ENCODE peak calls at places on chromosomes 4 and X, in eight cellular contexts. G, N, E, O, V, H, Y and X are unnamed samples.

GRCh38 chr4:78938474-78938867 is 767 bp downstream of the PAQR3 start:
- DNase-seq in G (no peak), N (no peak), E (no peak), O (no peak), V (no peak), H (no peak), Y (no peak), X (no peak)

GRCh38 chr4:74006009-74006476 is 7.6 kb upstream of the CXCL5 start:
- DNase-seq in G (peak), N (no peak), E (no peak), O (no peak), V (no peak), H (no peak), Y (no peak), X (no peak)

GRCh38 chr4:38948551-38948950 is 80.9 kb downstream of the FAM114A1 start:
- DNase-seq in G (peak), N (peak), E (peak), O (no peak), V (no peak), H (no peak), Y (no peak), X (no peak)

GRCh38 chr4:87033902-87034301 is 99.1 kb downstream of the AFF1 start:
- DNase-seq in G (no peak), N (no peak), E (no peak), O (no peak), V (no peak), H (no peak), Y (no peak), X (no peak)

GRCh38 chr4:150308824-150309472 is 230.7 kb downstream of the DCLK2 start:
- DNase-seq in G (peak), N (no peak), E (no peak), O (no peak), V (no peak), H (no peak), Y (no peak), X (no peak)

GRCh38 chr4:103098746-103099421 is 750 bp downstream of the BDH2 start:
- DNase-seq in G (no peak), N (no peak), E (no peak), O (no peak), V (no peak), H (no peak), Y (no peak), X (no peak)

GRCh38 chrX:42684062-42684461 is 93.9 kb downstream of the PPP1R2C start:
- DNase-seq in G (no peak), N (no peak), E (no peak), O (no peak), V (no peak), H (no peak), Y (no peak), X (no peak)

GRCh38 chr4:168511780-168512467 is 15.1 kb downstream of the PALLD start:
- DNase-seq in G (no peak), N (no peak), E (no peak), O (peak), V (no peak), H (no peak), Y (no peak), X (no peak)

GRCh38 chr4:125904802-125905201 is 590.0 kb downstream of the FAT4 start:
- DNase-seq in G (no peak), N (no peak), E (no peak), O (no peak), V (no peak), H (no peak), Y (no peak), X (no peak)

GRCh38 chrX:154732421-154733071 is 18.3 kb downstream of the GAB3 start:
- DNase-seq in G (peak), N (no peak), E (no peak), O (no peak), V (no peak), H (peak), Y (no peak), X (no peak)

GRCh38 chrX:46626566-46626965 is 53.0 kb downstream of the CHST7 start:
- DNase-seq in G (no peak), N (no peak), E (no peak), O (no peak), V (no peak), H (peak), Y (no peak), X (peak)

GRCh38 chr4:184320630-184321029 is 103.0 kb upstream of the ENPP6 start:
- DNase-seq in G (no peak), N (no peak), E (no peak), O (no peak), V (no peak), H (no peak), Y (no peak), X (no peak)

GRCh38 chrX:152833378-152833777 is 2.5 kb downstream of the NSDHL start:
- DNase-seq in G (no peak), N (no peak), E (no peak), O (no peak), V (no peak), H (no peak), Y (no peak), X (no peak)

GRCh38 chr4:54213812-54214211 is 15.3 kb upstream of the PDGFRA start:
- DNase-seq in G (no peak), N (no peak), E (no peak), O (no peak), V (no peak), H (no peak), Y (no peak), X (no peak)

GRCh38 chr4:108774809-108775530 is 12.1 kb upstream of the ETNPPL start:
- DNase-seq in G (no peak), N (no peak), E (no peak), O (no peak), V (no peak), H (no peak), Y (no peak), X (no peak)

GRCh38 chrX:9708923-9709553 is 56.6 kb downstream of the GPR143 start:
- DNase-seq in G (peak), N (no peak), E (no peak), O (peak), V (peak), H (peak), Y (peak), X (peak)

GRCh38 chr4:40264995-40265909 is 68.4 kb downstream of the RHOH start:
- DNase-seq in G (peak), N (no peak), E (no peak), O (peak), V (no peak), H (peak), Y (no peak), X (no peak)

GRCh38 chr4:3174371-3175338 is 74.3 kb upstream of the MSANTD1 start:
- DNase-seq in G (no peak), N (no peak), E (no peak), O (no peak), V (no peak), H (no peak), Y (no peak), X (no peak)